ENCODE peak calls at places on chromosome 19, in ten cellular contexts. S is A673; K is T follicular helper cell; W is glutamatergic neuron; Q is hypothalamus; L is left colon; Z is neuronal stem cell; J is activated T-helper 2 cell treated with anti-CD3 and anti-CD28 coated beads, Interferon-gamma antibody, Interleukin-2, Interleukin-4, amounts not matched to agents 10 μg/mL and 5 μg/mL and 100 μg/mL, durations not matched to agents 14 hours and 24 hours and 36 hours; I is H7; V is NCI-H524. X is an unnamed sample.

GRCh38 chr19:44856438-44857083 is 10.5 kb downstream of the NECTIN2 start:
- DNase-seq in S (no peak), K (no peak), W (no peak), Q (no peak), L (no peak), Z (no peak), J (no peak), I (peak), V (no peak), X (no peak)

GRCh38 chr19:24052811-24053210 is 34.2 kb upstream of the ZNF254 start:
- DNase-seq in S (no peak), K (no peak), W (no peak), Q (no peak), L (no peak), Z (no peak), J (no peak), I (no peak), V (no peak), X (peak)

GRCh38 chr19:38543807-38544568 is 73.8 kb downstream of the MAP4K1 start:
- DNase-seq in S (peak), K (no peak), W (no peak), Q (peak), L (peak), Z (no peak), J (peak), I (peak), V (peak), X (peak)

GRCh38 chr19:48381178-48381950 is 10.0 kb downstream of the KDELR1 start:
- DNase-seq in S (no peak), K (no peak), W (no peak), Q (no peak), L (no peak), Z (no peak), J (no peak), I (no peak), V (no peak), X (no peak)

GRCh38 chr19:41866284-41866683 is 6.2 kb downstream of the RPS19 start:
- DNase-seq in S (no peak), K (no peak), W (no peak), Q (no peak), L (no peak), Z (no peak), J (no peak), I (peak), V (no peak), X (no peak)

GRCh38 chr19:54928299-54928698 is 19.0 kb downstream of the NLRP7 start:
- DNase-seq in S (peak), K (no peak), W (no peak), Q (no peak), L (no peak), Z (no peak), J (no peak), I (no peak), V (no peak), X (no peak)

GRCh38 chr19:19027228-19027627 is 6.1 kb downstream of the SUGP2 start:
- DNase-seq in S (no peak), K (no peak), W (no peak), Q (no peak), L (no peak), Z (no peak), J (no peak), I (no peak), V (no peak), X (no peak)

GRCh38 chr19:3024509-3024869 is 4.6 kb downstream of the TLE2 start:
- DNase-seq in S (no peak), K (no peak), W (no peak), Q (no peak), L (no peak), Z (no peak), J (no peak), I (no peak), V (no peak), X (no peak)

GRCh38 chr19:13526552-13526951 is 20.3 kb upstream of the CACNA1A start:
- DNase-seq in S (peak), K (no peak), W (peak), Q (no peak), L (no peak), Z (no peak), J (no peak), I (peak), V (no peak), X (peak)

GRCh38 chr19:44553478-44554171 is 24.1 kb upstream of the CEACAM20 start:
- DNase-seq in S (no peak), K (no peak), W (no peak), Q (no peak), L (no peak), Z (no peak), J (no peak), I (no peak), V (no peak), X (peak)

GRCh38 chr19:41311613-41312012 is 1.6 kb downstream of the CCDC97 start:
- DNase-seq in S (no peak), K (no peak), W (no peak), Q (no peak), L (no peak), Z (no peak), J (no peak), I (no peak), V (no peak), X (no peak)